ENCODE peak calls at places on chromosome 13, in five cellular contexts. One of them, this sample, is unnamed.

GRCh38 chr13:102700088-102701031 is 5.5 kb upstream of the METTL21C start:
- DNase-seq in lower leg skin: peak
- DNase-seq in breast epithelium: no peak
- DNase-seq in prostate gland: no peak
- DNase-seq in body of pancreas: no peak
- DNase-seq in this sample: no peak

GRCh38 chr13:47033216-47033615 is 136.4 kb upstream of the HTR2A start:
- DNase-seq in body of pancreas: no peak
- DNase-seq in lower leg skin: no peak
- DNase-seq in prostate gland: no peak
- DNase-seq in breast epithelium: no peak
- DNase-seq in this sample: no peak

GRCh38 chr13:107203146-107203847 is 635.4 kb upstream of the ARGLU1 start:
- DNase-seq in prostate gland: no peak
- DNase-seq in body of pancreas: peak
- DNase-seq in lower leg skin: no peak
- DNase-seq in breast epithelium: no peak
- DNase-seq in this sample: no peak

GRCh38 chr13:48181482-48182145 is 51.4 kb upstream of the ITM2B start:
- DNase-seq in body of pancreas: no peak
- DNase-seq in breast epithelium: no peak
- DNase-seq in lower leg skin: no peak
- DNase-seq in prostate gland: no peak
- DNase-seq in this sample: no peak

GRCh38 chr13:95420501-95420900 is 119.2 kb upstream of the ABCC4 start:
- DNase-seq in prostate gland: no peak
- DNase-seq in breast epithelium: no peak
- DNase-seq in lower leg skin: no peak
- DNase-seq in body of pancreas: no peak
- DNase-seq in this sample: peak

GRCh38 chr13:89227356-89227755 is 1556.2 kb downstream of the SLITRK5 start:
- DNase-seq in lower leg skin: no peak
- DNase-seq in breast epithelium: no peak
- DNase-seq in prostate gland: no peak
- DNase-seq in body of pancreas: no peak
- DNase-seq in this sample: no peak

GRCh38 chr13:48443442-48444208 is 30.7 kb upstream of the LPAR6 start:
- DNase-seq in breast epithelium: no peak
- DNase-seq in body of pancreas: no peak
- DNase-seq in prostate gland: no peak
- DNase-seq in lower leg skin: no peak
- DNase-seq in this sample: no peak

GRCh38 chr13:65966991-65967451 is 1263.1 kb downstream of the PCDH9 start:
- DNase-seq in breast epithelium: no peak
- DNase-seq in lower leg skin: no peak
- DNase-seq in prostate gland: no peak
- DNase-seq in body of pancreas: no peak
- DNase-seq in this sample: no peak

GRCh38 chr13:107211073-107211472 is 643.1 kb upstream of the ARGLU1 start:
- DNase-seq in lower leg skin: peak
- DNase-seq in breast epithelium: peak
- DNase-seq in prostate gland: peak
- DNase-seq in body of pancreas: peak
- DNase-seq in this sample: no peak

GRCh38 chr13:99311748-99312492 is 4.7 kb upstream of the GPR183 start:
- DNase-seq in body of pancreas: no peak
- DNase-seq in breast epithelium: no peak
- DNase-seq in lower leg skin: no peak
- DNase-seq in prostate gland: no peak
- DNase-seq in this sample: no peak

GRCh38 chr13:46748300-46748699 is 48.7 kb downstream of the ESD start:
- DNase-seq in prostate gland: no peak
- DNase-seq in lower leg skin: no peak
- DNase-seq in breast epithelium: no peak
- DNase-seq in body of pancreas: no peak
- DNase-seq in this sample: no peak

GRCh38 chr13:95793018-95793555 is 116.1 kb downstream of the DNAJC3 start:
- DNase-seq in prostate gland: no peak
- DNase-seq in body of pancreas: no peak
- DNase-seq in breast epithelium: no peak
- DNase-seq in lower leg skin: no peak
- DNase-seq in this sample: no peak

GRCh38 chr13:39350461-39350881 is 252.5 kb downstream of the LHFPL6 start:
- DNase-seq in body of pancreas: no peak
- DNase-seq in breast epithelium: no peak
- DNase-seq in lower leg skin: no peak
- DNase-seq in prostate gland: no peak
- DNase-seq in this sample: no peak

GRCh38 chr13:101530293-101530692 is 77.8 kb downstream of the ITGBL1 start:
- DNase-seq in lower leg skin: no peak
- DNase-seq in prostate gland: no peak
- DNase-seq in breast epithelium: no peak
- DNase-seq in body of pancreas: no peak
- DNase-seq in this sample: no peak

GRCh38 chr13:113658836-113659235 is 838 bp upstream of the ATP4B start:
- DNase-seq in body of pancreas: peak
- DNase-seq in lower leg skin: no peak
- DNase-seq in breast epithelium: no peak
- DNase-seq in prostate gland: no peak
- DNase-seq in this sample: no peak

GRCh38 chr13:19668778-19669177 is 35.3 kb downstream of the MPHOSPH8 start:
- DNase-seq in prostate gland: no peak
- DNase-seq in breast epithelium: no peak
- DNase-seq in body of pancreas: no peak
- DNase-seq in lower leg skin: no peak
- DNase-seq in this sample: no peak

GRCh38 chr13:78102121-78102677 is 183.6 kb upstream of the EDNRB start:
- DNase-seq in prostate gland: no peak
- DNase-seq in breast epithelium: peak
- DNase-seq in body of pancreas: peak
- DNase-seq in lower leg skin: peak
- DNase-seq in this sample: peak

GRCh38 chr13:75357576-75358295 is 124.2 kb downstream of the TBC1D4 start:
- DNase-seq in prostate gland: no peak
- DNase-seq in lower leg skin: no peak
- DNase-seq in body of pancreas: peak
- DNase-seq in breast epithelium: no peak
- DNase-seq in this sample: no peak

GRCh38 chr13:29369060-29369743 is 226.3 kb downstream of the SLC7A1 start:
- DNase-seq in breast epithelium: no peak
- DNase-seq in prostate gland: peak
- DNase-seq in lower leg skin: no peak
- DNase-seq in body of pancreas: peak
- DNase-seq in this sample: no peak

GRCh38 chr13:28531195-28531955 is 36.4 kb upstream of the FLT1 start:
- DNase-seq in body of pancreas: peak
- DNase-seq in lower leg skin: no peak
- DNase-seq in prostate gland: no peak
- DNase-seq in breast epithelium: no peak
- DNase-seq in this sample: no peak

GRCh38 chr13:39016789-39017188 is 21.1 kb downstream of the PROSER1 start:
- DNase-seq in prostate gland: no peak
- DNase-seq in breast epithelium: no peak
- DNase-seq in body of pancreas: peak
- DNase-seq in lower leg skin: no peak
- DNase-seq in this sample: no peak

GRCh38 chr13:46389985-46390384 is 2.9 kb upstream of the RUBCNL start:
- DNase-seq in body of pancreas: peak
- DNase-seq in breast epithelium: peak
- DNase-seq in lower leg skin: no peak
- DNase-seq in prostate gland: peak
- DNase-seq in this sample: no peak

DNA sequence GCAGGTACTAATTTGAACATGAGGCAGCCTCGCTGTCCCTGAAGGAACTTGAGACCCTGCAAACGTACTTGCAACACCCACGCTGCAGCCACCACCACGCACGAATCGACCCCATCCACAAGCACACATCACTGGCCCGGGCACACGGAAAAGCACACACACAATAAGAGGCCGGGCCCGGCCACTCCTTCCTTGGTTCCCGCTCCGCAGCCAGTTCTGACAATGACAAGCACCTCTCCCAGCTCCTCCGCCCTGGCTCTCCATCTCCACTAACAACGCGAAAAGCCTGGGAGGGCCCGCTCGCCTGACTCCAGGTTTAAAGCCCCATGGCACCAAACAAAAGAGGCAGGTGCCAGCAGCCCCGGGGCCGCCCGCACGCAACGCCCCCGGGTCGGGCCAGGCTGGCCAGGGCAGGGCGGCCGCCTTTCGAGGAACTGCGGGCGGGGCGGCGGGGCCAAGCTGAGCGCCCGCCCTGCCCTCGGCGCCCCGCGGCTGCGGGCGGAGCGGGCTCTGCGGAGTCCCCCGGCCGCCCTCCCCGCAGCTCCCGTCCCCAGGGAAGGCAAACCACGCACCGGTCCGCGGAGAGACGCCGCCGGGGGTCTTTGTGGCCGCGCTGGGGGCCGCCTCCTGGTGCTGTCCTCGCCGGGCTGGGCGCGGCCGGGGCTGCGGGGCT is 504 bp downstream of the DCLK1 start:
- DNase-seq in prostate gland: no peak
- DNase-seq in breast epithelium: no peak
- DNase-seq in body of pancreas: peak
- DNase-seq in lower leg skin: no peak
- DNase-seq in this sample: no peak
- TF ChIP-seq POLR2A in prostate gland: no peak
- TF ChIP-seq POLR2A in breast epithelium: no peak
- TF ChIP-seq POLR2A in body of pancreas: no peak
- TF ChIP-seq POLR2A in lower leg skin: no peak
- TF ChIP-seq POLR2A in this sample: no peak

GRCh38 chr13:67440240-67440639 is 210.1 kb upstream of the PCDH9 start:
- DNase-seq in prostate gland: no peak
- DNase-seq in breast epithelium: no peak
- DNase-seq in lower leg skin: no peak
- DNase-seq in body of pancreas: no peak
- DNase-seq in this sample: no peak

GRCh38 chr13:67438465-67438864 is 208.3 kb upstream of the PCDH9 start:
- DNase-seq in prostate gland: no peak
- DNase-seq in breast epithelium: no peak
- DNase-seq in lower leg skin: no peak
- DNase-seq in body of pancreas: no peak
- DNase-seq in this sample: no peak

GRCh38 chr13:67437246-67437645 is 207.1 kb upstream of the PCDH9 start:
- DNase-seq in prostate gland: no peak
- DNase-seq in lower leg skin: no peak
- DNase-seq in breast epithelium: no peak
- DNase-seq in body of pancreas: no peak
- DNase-seq in this sample: no peak

GRCh38 chr13:67443901-67444300 is 213.8 kb upstream of the PCDH9 start:
- DNase-seq in body of pancreas: no peak
- DNase-seq in lower leg skin: no peak
- DNase-seq in breast epithelium: no peak
- DNase-seq in prostate gland: no peak
- DNase-seq in this sample: no peak

GRCh38 chr13:67439365-67439764 is 209.2 kb upstream of the PCDH9 start:
- DNase-seq in prostate gland: no peak
- DNase-seq in breast epithelium: no peak
- DNase-seq in body of pancreas: no peak
- DNase-seq in lower leg skin: no peak
- DNase-seq in this sample: no peak
- TF ChIP-seq POLR2A in prostate gland: no peak
- TF ChIP-seq POLR2A in breast epithelium: no peak
- TF ChIP-seq POLR2A in body of pancreas: no peak
- TF ChIP-seq POLR2A in lower leg skin: no peak
- TF ChIP-seq POLR2A in this sample: no peak

DNA sequence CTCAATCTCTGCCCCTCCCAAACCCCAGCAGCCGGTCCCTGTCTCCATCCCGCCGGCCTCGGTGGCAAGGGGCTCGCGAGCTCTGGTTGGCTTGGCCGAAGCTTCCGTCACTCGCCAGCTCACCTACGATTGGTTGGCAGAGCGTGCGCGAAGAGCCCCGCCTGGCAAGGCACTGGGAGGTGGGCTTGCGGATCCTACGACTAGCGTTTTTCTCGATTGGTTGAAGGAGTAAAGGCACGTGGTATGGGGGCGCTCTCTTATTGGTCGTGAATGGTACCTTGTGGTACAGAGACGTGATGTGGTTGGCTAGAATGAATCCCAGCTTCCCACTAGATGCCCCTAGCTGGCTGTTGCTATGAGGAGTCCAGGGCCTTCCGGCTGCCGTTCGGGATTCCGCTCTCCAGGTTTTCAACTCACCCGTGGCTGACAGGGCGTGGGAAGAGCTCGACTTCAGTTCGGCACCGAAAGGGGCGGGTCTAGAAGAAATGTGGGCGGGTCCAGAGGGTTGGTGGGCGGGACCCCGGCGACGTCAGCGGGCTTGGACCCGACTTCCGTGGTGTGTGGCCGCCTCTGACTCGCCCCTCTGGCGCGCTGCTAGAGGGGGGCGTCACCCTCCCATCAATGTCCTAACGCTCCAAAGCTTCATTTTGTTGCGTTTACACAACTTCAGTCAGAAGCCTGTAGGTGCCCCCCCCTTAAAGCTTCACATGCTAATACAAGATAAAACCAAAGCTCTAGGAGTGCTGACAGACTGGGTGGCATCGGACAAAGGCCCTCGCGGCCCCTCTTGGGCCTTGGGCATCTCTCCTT is 847 bp upstream of the RAP2A start:
- DNase-seq in breast epithelium: peak
- DNase-seq in lower leg skin: peak
- DNase-seq in body of pancreas: peak
- DNase-seq in prostate gland: peak
- DNase-seq in this sample: peak
- TF ChIP-seq POLR2A in breast epithelium: peak
- TF ChIP-seq POLR2A in lower leg skin: no peak
- TF ChIP-seq POLR2A in body of pancreas: peak
- TF ChIP-seq POLR2A in prostate gland: peak
- TF ChIP-seq POLR2A in this sample: peak

DNA sequence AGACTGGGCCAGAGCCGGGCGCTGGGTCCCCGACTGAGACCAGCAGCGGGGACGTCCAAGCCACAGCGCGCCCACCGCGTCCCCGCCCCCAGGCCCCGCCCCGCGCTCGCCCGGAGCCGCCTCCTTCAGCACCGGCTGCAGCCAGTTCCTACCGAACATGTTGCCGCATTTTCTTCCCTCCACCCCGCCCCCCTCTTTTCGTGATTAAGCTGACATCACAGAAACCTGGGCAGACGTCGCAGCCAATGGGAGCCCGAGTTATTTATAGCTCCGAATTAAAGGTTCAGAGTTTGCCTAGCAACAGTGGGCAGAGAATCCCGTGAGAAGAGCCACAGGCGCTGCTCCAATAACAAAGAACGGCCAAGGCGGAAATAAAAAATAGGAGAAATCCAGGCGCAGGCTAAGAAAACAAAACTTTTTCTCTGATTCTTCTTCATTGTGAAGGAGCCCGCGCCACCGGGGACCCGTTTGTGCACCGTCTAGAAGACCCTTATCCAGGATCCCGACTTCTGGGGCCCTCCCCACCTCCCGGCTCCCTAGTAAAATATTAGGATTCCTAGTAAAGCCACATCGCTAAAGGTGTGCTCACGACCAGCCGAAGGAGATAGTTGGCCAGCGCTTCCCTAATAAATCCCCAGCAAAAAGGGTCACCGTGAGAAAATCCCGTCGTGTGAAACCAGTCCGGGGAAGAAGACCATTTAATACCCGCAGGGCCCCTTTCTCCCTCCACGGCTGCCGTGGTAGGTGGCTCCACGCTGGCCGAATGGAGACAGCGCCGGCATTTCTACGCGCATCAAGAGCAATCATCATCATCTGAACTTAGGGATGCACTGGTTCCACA is 61.7 kb downstream of the SERP2 start:
- DNase-seq in breast epithelium: peak
- DNase-seq in body of pancreas: peak
- DNase-seq in lower leg skin: peak
- DNase-seq in prostate gland: peak
- DNase-seq in this sample: no peak
- TF ChIP-seq POLR2A in breast epithelium: peak
- TF ChIP-seq POLR2A in body of pancreas: peak
- TF ChIP-seq POLR2A in lower leg skin: no peak
- TF ChIP-seq POLR2A in prostate gland: peak
- TF ChIP-seq POLR2A in this sample: peak